ENCODE peak calls at places on chromosomes 5 and 9, in seven cellular contexts. One of them, this sample, is unnamed.

GRCh38 chr5:57690724-57691123 is 208.1 kb upstream of the ACTBL2 start:
- DNase-seq in brain microvascular endothelial cell: no peak
- DNase-seq in bronchial epithelial cell: no peak
- DNase-seq in osteocyte: no peak
- DNase-seq in caudate nucleus: no peak
- DNase-seq in AG08395: no peak
- DNase-seq in IMR-90: no peak
- DNase-seq in this sample: no peak

GRCh38 chr5:102865510-102866314 is 110.6 kb downstream of the PAM start:
- DNase-seq in brain microvascular endothelial cell: peak; percentile 92
- DNase-seq in bronchial epithelial cell: peak; percentile 82
- DNase-seq in osteocyte: peak; percentile 88
- DNase-seq in caudate nucleus: peak; percentile 64
- DNase-seq in AG08395: peak; percentile 75
- DNase-seq in IMR-90: peak; percentile 88
- DNase-seq in this sample: peak; percentile 84

GRCh38 chr5:111227805-111228204 is 3.6 kb downstream of the CAMK4 start:
- DNase-seq in brain microvascular endothelial cell: no peak
- DNase-seq in bronchial epithelial cell: peak; percentile 52
- DNase-seq in osteocyte: no peak
- DNase-seq in caudate nucleus: no peak
- DNase-seq in AG08395: peak; percentile 55
- DNase-seq in IMR-90: peak; percentile 16
- DNase-seq in this sample: peak; percentile 57

GRCh38 chr9:110192531-110193326 is 15.2 kb downstream of the C9orf152 start:
- DNase-seq in brain microvascular endothelial cell: peak; percentile 49
- DNase-seq in bronchial epithelial cell: no peak
- DNase-seq in osteocyte: no peak
- DNase-seq in caudate nucleus: no peak
- DNase-seq in AG08395: peak; percentile 73
- DNase-seq in IMR-90: peak; percentile 78
- DNase-seq in this sample: peak; percentile 85

GRCh38 chr9:88829276-88829675 is 162.0 kb upstream of the S1PR3 start:
- DNase-seq in brain microvascular endothelial cell: peak; percentile 49
- DNase-seq in bronchial epithelial cell: peak; percentile 23
- DNase-seq in osteocyte: no peak
- DNase-seq in caudate nucleus: no peak
- DNase-seq in AG08395: no peak
- DNase-seq in IMR-90: no peak
- DNase-seq in this sample: no peak

GRCh38 chr9:136587944-136588662 is 42.3 kb upstream of the NOTCH1 start:
- DNase-seq in brain microvascular endothelial cell: no peak
- DNase-seq in bronchial epithelial cell: no peak
- DNase-seq in osteocyte: no peak
- DNase-seq in caudate nucleus: no peak
- DNase-seq in AG08395: no peak
- DNase-seq in IMR-90: no peak
- DNase-seq in this sample: no peak

GRCh38 chr5:177116631-177117373 is 16.8 kb upstream of the NSD1 start:
- DNase-seq in brain microvascular endothelial cell: peak; percentile 70
- DNase-seq in bronchial epithelial cell: peak; percentile 34
- DNase-seq in osteocyte: no peak
- DNase-seq in caudate nucleus: peak; percentile 82
- DNase-seq in AG08395: peak; percentile 93
- DNase-seq in IMR-90: peak; percentile 53
- DNase-seq in this sample: peak; percentile 65

GRCh38 chr9:69004836-69005235 is 9.1 kb downstream of the PRKACG start:
- DNase-seq in brain microvascular endothelial cell: no peak
- DNase-seq in bronchial epithelial cell: peak; percentile 21
- DNase-seq in osteocyte: no peak
- DNase-seq in caudate nucleus: no peak
- DNase-seq in AG08395: no peak
- DNase-seq in IMR-90: peak; percentile 5
- DNase-seq in this sample: no peak

GRCh38 chr9:97109194-97109811 is 70.4 kb upstream of the CTSV start:
- DNase-seq in brain microvascular endothelial cell: peak; percentile 35
- DNase-seq in bronchial epithelial cell: peak; percentile 63
- DNase-seq in osteocyte: no peak
- DNase-seq in caudate nucleus: no peak
- DNase-seq in AG08395: peak; percentile 7
- DNase-seq in IMR-90: peak; percentile 6
- DNase-seq in this sample: no peak

GRCh38 chr9:117359910-117360309 is 54.9 kb downstream of the ASTN2 start:
- DNase-seq in brain microvascular endothelial cell: no peak
- DNase-seq in bronchial epithelial cell: no peak
- DNase-seq in osteocyte: no peak
- DNase-seq in caudate nucleus: no peak
- DNase-seq in AG08395: no peak
- DNase-seq in IMR-90: no peak
- DNase-seq in this sample: no peak

GRCh38 chr9:122954253-122954691 is 13.5 kb downstream of the RABGAP1 start:
- DNase-seq in brain microvascular endothelial cell: no peak
- DNase-seq in bronchial epithelial cell: peak; percentile 62
- DNase-seq in osteocyte: no peak
- DNase-seq in caudate nucleus: no peak
- DNase-seq in AG08395: peak; percentile 28
- DNase-seq in IMR-90: peak; percentile 68
- DNase-seq in this sample: no peak

This sample was measured in stromal cell of bone marrow.